ENCODE peak calls at places on chromosomes 5 and 9, in four cellular contexts. One of them, this sample, is unnamed.
A peak's percentile ranks its signal among the peaks of the same experiment; 100 is the strongest.

GRCh38 chr9:21554813-21555212 is 72.7 kb upstream of the IFNE start:
- DNase-seq in astrocyte of the cerebellum: no peak
- DNase-seq in ACHN: no peak
- DNase-seq in osteocyte: no peak
- DNase-seq in this sample: no peak

GRCh38 chr9:132014218-132014800 is 65.4 kb downstream of the MED27 start:
- DNase-seq in astrocyte of the cerebellum: no peak
- DNase-seq in ACHN: no peak
- DNase-seq in osteocyte: no peak
- DNase-seq in this sample: no peak

GRCh38 chr5:157312492-157312891 is 46.6 kb downstream of the CYFIP2 start:
- DNase-seq in astrocyte of the cerebellum: peak; percentile 29
- DNase-seq in ACHN: peak; percentile 68
- DNase-seq in osteocyte: no peak
- DNase-seq in this sample: peak; percentile 51

GRCh38 chr9:136786451-136786850 is 4.7 kb upstream of the TMEM141 start:
- DNase-seq in astrocyte of the cerebellum: no peak
- DNase-seq in ACHN: no peak
- DNase-seq in osteocyte: no peak
- DNase-seq in this sample: no peak

GRCh38 chr5:88094403-88094802 is 174.2 kb downstream of the TMEM161B start:
- DNase-seq in astrocyte of the cerebellum: no peak
- DNase-seq in ACHN: no peak
- DNase-seq in osteocyte: no peak
- DNase-seq in this sample: no peak

GRCh38 chr5:169691473-169691872 is 54.4 kb downstream of the DOCK2 start:
- DNase-seq in astrocyte of the cerebellum: no peak
- DNase-seq in ACHN: no peak
- DNase-seq in osteocyte: no peak
- DNase-seq in this sample: no peak

GRCh38 chr9:133439337-133439736 is 17.2 kb downstream of the ADAMTS13 start:
- DNase-seq in astrocyte of the cerebellum: no peak
- DNase-seq in ACHN: no peak
- DNase-seq in osteocyte: no peak
- DNase-seq in this sample: no peak

GRCh38 chr9:114250235-114250568 is 72.7 kb upstream of the ORM1 start:
- DNase-seq in astrocyte of the cerebellum: peak; percentile 85
- DNase-seq in ACHN: no peak
- DNase-seq in osteocyte: no peak
- DNase-seq in this sample: peak; percentile 87

GRCh38 chr5:173800340-173800739 is 87.8 kb upstream of the CPEB4 start:
- DNase-seq in astrocyte of the cerebellum: no peak
- DNase-seq in ACHN: no peak
- DNase-seq in osteocyte: no peak
- DNase-seq in this sample: no peak

GRCh38 chr5:1007221-1007680 is 1.4 kb upstream of the NKD2 start:
- DNase-seq in astrocyte of the cerebellum: no peak
- DNase-seq in ACHN: no peak
- DNase-seq in osteocyte: peak; percentile 74
- DNase-seq in this sample: no peak

GRCh38 chr5:138955013-138955660 is 80.0 kb upstream of the LRRTM2 start:
- DNase-seq in astrocyte of the cerebellum: no peak
- DNase-seq in ACHN: no peak
- DNase-seq in osteocyte: no peak
- DNase-seq in this sample: no peak

GRCh38 chr5:1463326-1464095 is 18.3 kb upstream of the SLC6A3 start:
- DNase-seq in astrocyte of the cerebellum: no peak
- DNase-seq in ACHN: no peak
- DNase-seq in osteocyte: no peak
- DNase-seq in this sample: no peak

GRCh38 chr5:33317271-33317670 is 123.5 kb upstream of the TARS1 start:
- DNase-seq in astrocyte of the cerebellum: no peak
- DNase-seq in ACHN: no peak
- DNase-seq in osteocyte: no peak
- DNase-seq in this sample: peak; percentile 63

This sample was measured in foreskin fibroblast.